ENCODE peak calls at places on chromosomes 3 and 15, in seven cellular contexts. P, Q, N, O, A, G and S are unnamed samples. For H3K27me3, the result is how much of the 10 kb centered on the place peaks cover.

GRCh38 chr3:160010578-160010977 is 21.9 kb downstream of the IL12A start:
- DNase-seq in N (no peak), Q (no peak), G (no peak), O (no peak), A (no peak), P (no peak), S (no peak)

GRCh38 chr3:19757773-19758172 is 176.2 kb downstream of the EFHB start:
- DNase-seq in O (no peak), N (no peak), A (no peak), G (no peak), Q (no peak), P (no peak), S (no peak)

GRCh38 chr3:106825962-106826605 is 551.2 kb upstream of the CCDC54 start:
- DNase-seq in Q (no peak), P (no peak), N (no peak), O (peak), A (no peak), G (peak), S (no peak)

GRCh38 chr3:50267280-50267913 is 1.6 kb upstream of the SEMA3B start:
- DNase-seq in A (peak), N (no peak), O (peak), G (no peak), Q (peak), P (no peak), S (no peak)

GRCh38 chr3:186506191-186506739 is 37.9 kb downstream of the CRYGS start:
- DNase-seq in N (no peak), A (no peak), G (no peak), P (no peak), O (no peak), Q (no peak), S (no peak)

GRCh38 chr3:130748520-130748919 is 1.9 kb upstream of the PIK3R4 start:
- DNase-seq in O (no peak), G (no peak), A (no peak), N (no peak), Q (no peak), P (no peak), S (no peak)

GRCh38 chr3:126857928-126858327 is 125.0 kb upstream of the PLXNA1 start:
- DNase-seq in A (no peak), G (no peak), N (no peak), Q (no peak), P (no peak), O (no peak), S (no peak)

GRCh38 chr15:80996247-80996646 is 4.5 kb upstream of the TLNRD1 start:
- DNase-seq in N (no peak), G (no peak), P (no peak), A (no peak), O (no peak), Q (no peak), S (no peak)

GRCh38 chr3:32216172-32216783 is 22.2 kb upstream of the CMTM8 start:
- DNase-seq in N (no peak), P (no peak), A (no peak), G (no peak), O (no peak), Q (no peak), S (no peak)

GRCh38 chr15:94584833-94585244 is 353.5 kb downstream of the MCTP2 start:
- DNase-seq in Q (no peak), P (no peak), N (no peak), G (no peak), O (no peak), A (no peak), S (no peak)

GRCh38 chr3:160368804-160369203 is 30.2 kb downstream of the IFT80 start:
- DNase-seq in O (no peak), G (no peak), P (no peak), A (no peak), N (no peak), Q (no peak), S (no peak)

GRCh38 chr15:96052572-96053038 is 277.9 kb upstream of the NR2F2 start:
- DNase-seq in A (no peak), N (no peak), O (no peak), Q (no peak), G (no peak), P (peak), S (no peak)

GRCh38 chr15:46091860-46092450 is 457.1 kb downstream of the SQOR start:
- DNase-seq in Q (no peak), N (no peak), G (peak), A (no peak), P (peak), O (peak), S (peak)

GRCh38 chr15:57994468-57995154 is 70.9 kb downstream of the ALDH1A2 start:
- DNase-seq in N (no peak), G (no peak), A (no peak), O (no peak), Q (no peak), P (no peak), S (no peak)

GRCh38 chr15:23823508-23823907 is 136.4 kb upstream of the NDN start:
- DNase-seq in G (no peak), P (no peak), Q (no peak), N (no peak), A (no peak), O (peak), S (no peak)

GRCh38 chr3:87437765-87438164 is 161.4 kb upstream of the POU1F1 start:
- DNase-seq in G (no peak), O (no peak), N (no peak), A (no peak), P (no peak), Q (no peak), S (peak)

GRCh38 chr15:81336568-81336967 is 12.6 kb upstream of the STARD5 start:
- DNase-seq in G (no peak), A (no peak), P (no peak), N (no peak), O (no peak), Q (no peak), S (no peak)

GRCh38 chr15:88243895-88244787 is 12.4 kb downstream of the NTRK3 start:
- DNase-seq in N (no peak), Q (no peak), O (peak), G (no peak), P (peak), A (no peak), S (no peak)

DNA sequence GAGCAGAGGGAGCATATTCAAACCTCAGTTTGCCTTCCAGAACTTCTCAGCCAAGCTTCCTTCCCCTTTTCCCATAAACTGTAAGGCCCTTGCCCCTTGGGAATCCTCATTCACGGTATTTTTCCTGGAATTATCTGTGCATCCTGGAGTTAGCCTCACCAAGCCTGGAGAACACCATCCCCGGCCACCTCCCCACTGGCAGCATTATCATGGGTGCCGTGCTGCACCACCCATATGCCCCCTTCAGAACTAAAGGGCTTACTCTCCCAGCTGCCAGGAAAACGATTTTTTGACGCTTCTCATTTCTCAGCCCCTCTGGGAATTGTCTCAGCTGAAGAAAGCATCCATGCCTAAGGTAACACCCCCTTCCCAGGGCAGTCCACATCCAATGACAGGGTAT is 20.9 kb upstream of the TBC1D21 start:
- DNase-seq in P (no peak), G (no peak), A (no peak), O (no peak), N (no peak), Q (no peak), S (no peak)
- H3K27me3 ChIP-seq in P (under half), G (under half), A (under half), O (under half), N (under half), Q (under half), S (under half)

DNA sequence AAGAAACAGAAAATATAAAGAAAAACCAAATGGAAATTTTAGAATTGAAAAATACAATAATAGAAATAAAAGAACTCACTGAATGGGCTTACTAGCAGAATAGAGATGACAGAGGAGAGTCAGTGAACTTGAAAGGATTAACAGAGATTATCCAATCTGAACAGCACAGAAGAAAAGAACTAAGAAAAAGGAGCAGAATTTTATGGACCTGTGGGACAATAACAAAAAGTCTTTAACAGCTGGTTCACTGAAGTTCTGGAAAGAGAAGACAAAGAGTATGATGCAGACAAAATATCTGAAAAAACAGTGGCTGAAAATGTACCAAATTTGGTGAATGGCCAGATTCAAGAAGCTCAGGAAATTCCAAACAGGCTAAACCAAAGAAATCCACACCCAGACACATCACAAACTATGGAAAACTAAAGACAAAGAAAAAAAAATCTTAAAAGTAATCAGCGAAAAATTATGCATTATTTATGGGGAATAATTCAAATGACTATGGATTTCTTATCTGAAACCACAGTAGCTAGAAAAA is 9.7 kb upstream of the GNB5 start:
- DNase-seq in G (no peak), N (no peak), P (no peak), O (no peak), A (no peak), Q (no peak), S (no peak)
- H3K27ac ChIP-seq in G (no peak), N (no peak), P (no peak), O (no peak), A (no peak), Q (no peak), S (no peak)

GRCh38 chr3:70516081-70516480 is 203.6 kb upstream of the MDFIC2 start:
- DNase-seq in A (no peak), O (no peak), P (no peak), G (no peak), Q (no peak), N (no peak), S (no peak)

GRCh38 chr3:70519005-70519404 is 206.6 kb upstream of the MDFIC2 start:
- DNase-seq in G (no peak), N (no peak), P (no peak), A (no peak), O (no peak), Q (no peak), S (no peak)

DNA sequence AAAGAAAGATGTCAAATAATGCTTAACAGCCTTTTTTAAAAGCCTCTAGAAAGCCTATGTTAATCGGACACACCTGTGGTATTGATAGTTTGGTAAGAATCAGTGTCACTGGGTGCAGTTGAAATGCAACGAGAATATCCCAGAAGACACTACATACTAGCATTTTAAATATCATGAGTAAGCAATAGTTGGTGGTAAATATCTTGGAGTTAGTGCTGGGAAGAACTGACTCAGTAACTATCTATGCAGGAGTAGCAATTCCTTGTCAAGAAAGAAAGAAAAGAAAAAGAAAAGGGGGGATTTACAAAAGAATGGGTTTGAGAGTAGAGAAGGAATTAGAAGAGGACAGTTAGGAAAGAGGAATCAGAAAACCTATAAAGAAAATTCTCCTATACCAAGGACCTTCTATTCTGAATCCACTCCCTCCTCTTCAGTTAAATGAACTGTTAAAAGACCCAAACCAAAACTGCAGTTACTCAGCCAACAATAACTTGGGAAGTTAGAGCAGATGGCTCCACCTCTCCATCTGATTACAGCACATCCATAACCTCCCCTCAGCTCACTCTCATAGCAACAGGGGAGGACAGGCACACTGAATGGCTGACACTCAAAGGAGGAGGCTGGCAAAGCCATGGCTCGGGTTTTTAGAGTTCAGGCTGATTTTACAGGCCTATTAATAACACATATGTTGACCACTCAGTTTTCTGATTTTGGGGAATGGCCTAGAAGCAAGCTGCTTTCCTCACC is 207.6 kb upstream of the MDFIC2 start:
- DNase-seq in A (no peak), G (no peak), P (no peak), Q (no peak), O (no peak), N (no peak), S (no peak)
- H3K27me3 ChIP-seq in A (under half), G (under half), P (under half), Q (under half), O (under half), N (under half), S (under half)

GRCh38 chr3:37493485-37494080 is 319.2 kb upstream of the LRRFIP2 start:
- DNase-seq in O (no peak), G (no peak), A (no peak), N (no peak), Q (no peak), P (no peak), S (no peak)
- H3K27ac ChIP-seq in O (no peak), G (no peak), A (no peak), N (peak), Q (no peak), P (no peak), S (no peak)

DNA sequence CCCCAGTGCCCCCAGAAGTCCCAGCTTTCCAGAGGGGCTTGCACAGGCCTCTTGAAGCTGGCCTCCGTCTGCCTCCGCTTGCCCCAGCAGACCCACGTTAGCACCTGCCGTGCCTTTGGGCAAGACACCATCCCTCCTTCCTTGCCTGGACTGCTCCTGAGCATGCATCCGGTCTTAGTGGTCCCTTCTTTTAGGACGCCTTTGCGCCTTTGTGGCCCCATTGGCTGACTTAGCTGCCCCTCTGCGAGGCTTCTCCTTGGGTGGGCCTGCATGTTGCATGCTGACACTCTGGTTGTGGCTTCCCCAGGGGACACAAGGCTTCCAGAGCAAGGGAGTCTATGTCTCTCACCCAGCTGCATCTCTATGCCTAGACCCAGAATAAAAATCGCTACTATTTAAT is 56.6 kb downstream of the RHCG start:
- DNase-seq in Q (no peak), P (no peak), G (no peak), N (no peak), O (no peak), A (no peak), S (no peak)
- H3K27me3 ChIP-seq in Q (under half), P (under half), G (under half), N (half or more), O (under half), A (under half), S (half or more)

DNA sequence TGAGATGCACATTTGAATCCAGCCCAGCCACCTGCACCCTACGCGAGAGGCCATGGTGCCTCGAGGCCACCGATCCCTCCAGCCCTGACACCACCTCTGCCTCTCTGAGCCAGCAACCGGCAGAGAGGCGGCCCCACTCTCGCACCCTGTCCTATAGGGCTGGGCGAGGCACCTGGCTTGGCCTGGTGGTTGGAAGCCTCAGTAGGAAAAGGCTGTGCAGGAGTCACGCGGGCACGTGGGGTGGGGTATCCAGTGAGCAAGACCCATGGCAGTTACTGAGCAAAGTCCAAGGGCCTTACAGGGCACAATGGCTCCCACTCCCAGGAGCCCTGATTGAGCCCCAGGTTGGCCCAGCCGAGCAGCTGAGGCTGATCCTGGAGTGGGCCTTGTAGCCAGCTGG is 12.4 kb upstream of the DUSP7 start:
- DNase-seq in A (no peak), N (no peak), P (no peak), O (no peak), G (no peak), Q (no peak), S (no peak)
- H3K27ac ChIP-seq in A (no peak), N (no peak), P (no peak), O (no peak), G (no peak), Q (no peak), S (no peak)

DNA sequence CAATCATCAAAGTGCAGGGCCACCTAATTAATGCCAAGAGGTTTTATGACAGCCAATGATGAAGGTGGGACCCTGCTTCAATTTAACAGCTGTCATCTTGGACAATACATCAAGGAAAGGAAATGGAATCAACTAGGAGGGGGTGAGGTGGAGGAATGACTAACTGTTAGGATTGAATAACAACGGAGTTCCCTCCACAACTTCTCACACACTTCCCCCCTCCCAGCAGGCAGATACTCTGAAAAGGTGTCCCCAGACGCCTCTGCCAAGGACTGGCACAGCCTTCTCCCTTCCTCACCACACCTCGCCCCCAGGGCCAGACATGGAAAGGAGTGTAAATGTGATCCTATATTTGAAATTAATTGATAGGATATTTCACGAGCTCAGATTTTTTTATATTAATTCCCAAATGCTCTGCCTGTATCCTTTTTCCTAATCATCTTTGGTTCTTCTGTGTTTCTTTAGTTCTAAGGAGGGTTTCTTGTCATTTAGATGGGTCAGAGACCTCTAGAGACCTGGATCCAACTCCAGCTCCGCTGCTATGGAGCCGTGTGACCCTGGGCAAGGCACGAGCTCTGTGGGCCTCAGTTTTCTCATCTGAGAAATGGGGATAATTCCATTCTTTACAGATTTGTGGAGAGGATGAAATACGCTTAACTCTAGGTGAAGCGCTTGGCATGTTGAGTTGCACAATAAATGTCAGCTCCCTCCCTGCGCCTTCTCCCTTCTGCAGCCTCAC is 1.1 kb downstream of the DCLK3 start:
- DNase-seq in Q (no peak), A (no peak), G (no peak), P (no peak), N (no peak), O (no peak), S (no peak)
- H3K27me3 ChIP-seq in Q (under half), A (under half), G (under half), P (under half), N (under half), O (under half), S (half or more)

DNA sequence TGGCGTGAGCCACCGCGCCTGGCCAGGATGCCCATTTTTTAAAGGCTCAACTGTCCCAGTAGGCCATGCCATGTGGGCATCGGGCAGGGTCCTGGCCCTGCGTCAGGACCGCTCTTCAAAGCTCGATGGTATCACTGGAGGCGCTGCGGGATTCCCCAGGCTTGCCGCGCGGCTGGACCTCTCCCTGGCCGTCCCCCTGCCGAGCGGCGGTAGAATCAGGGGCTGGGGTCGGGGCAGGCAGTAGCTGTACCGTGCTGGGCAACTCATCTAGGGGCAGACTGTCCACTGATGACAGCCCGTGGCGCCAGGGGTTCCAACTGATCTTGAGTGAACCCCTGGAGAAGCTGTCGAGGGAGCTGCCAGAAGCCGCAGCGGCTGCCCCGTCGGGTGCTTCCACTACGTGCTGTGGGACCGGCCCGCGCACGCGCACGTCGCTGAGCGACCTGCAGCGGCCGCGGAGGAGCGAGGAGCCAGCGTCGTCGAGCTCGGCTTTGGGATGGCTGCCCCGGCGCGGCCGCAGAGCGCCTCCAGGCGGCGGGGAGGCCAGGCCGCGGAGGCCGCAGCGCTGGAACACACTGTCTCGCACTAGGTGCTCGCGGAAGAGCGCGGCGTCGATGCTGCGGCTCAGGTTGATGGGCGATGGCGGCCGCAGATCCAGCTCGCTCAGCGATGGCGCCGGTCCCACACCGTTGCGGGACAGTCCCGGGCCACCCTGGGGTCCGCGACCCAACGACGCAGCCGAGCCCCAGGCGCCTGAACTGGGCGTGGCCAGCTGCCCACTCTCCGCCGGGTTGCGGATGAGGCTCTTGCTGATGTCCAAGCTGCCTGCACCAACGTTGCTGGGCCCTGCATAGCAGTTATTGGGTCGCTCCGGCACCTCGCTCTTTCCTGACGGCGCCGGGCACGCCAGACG is 5.8 kb downstream of the PRRT3 start:
- DNase-seq in P (peak), N (peak), O (no peak), Q (peak), G (peak), A (peak), S (peak)
- H3K27ac ChIP-seq in P (peak), N (peak), O (no peak), Q (peak), G (peak), A (peak), S (peak)